ENCODE peak calls at places on chromosomes 5 and 9, in five cellular contexts. Z is brain microvascular endothelial cell, X is GM12865, F is cardiac muscle cell, S is stomach. D is an unnamed sample.

GRCh38 chr5:61572959-61573358 is 240.9 kb downstream of the ZSWIM6 start:
- DNase-seq in Z (no peak), S (no peak), X (no peak), F (no peak), D (no peak)

GRCh38 chr5:16508730-16509531 is 43.3 kb upstream of the ZNF622 start:
- DNase-seq in Z (no peak), X (no peak), F (peak), S (peak), D (no peak)

GRCh38 chr9:130243015-130243881 is 22.3 kb upstream of the HMCN2 start:
- DNase-seq in X (peak), F (peak), Z (peak), S (peak), D (no peak)

GRCh38 chr5:38450627-38451371 is 105.6 kb downstream of the LIFR start:
- DNase-seq in X (no peak), S (no peak), F (no peak), Z (no peak), D (peak)

GRCh38 chr9:134063876-134064450 is 3.9 kb downstream of the BRD3 start:
- DNase-seq in S (peak), F (no peak), X (no peak), Z (no peak), D (no peak)

GRCh38 chr9:115328228-115328627 is 210.3 kb upstream of the TNC start:
- DNase-seq in F (peak), S (no peak), Z (peak), X (no peak), D (no peak)

GRCh38 chr9:105138306-105138801 is 106.1 kb upstream of the SLC44A1 start:
- DNase-seq in X (no peak), Z (peak), S (no peak), F (no peak), D (no peak)

GRCh38 chr9:114837923-114838322 is 32.1 kb upstream of the TNFSF15 start:
- DNase-seq in S (no peak), F (no peak), Z (no peak), X (no peak), D (no peak)

GRCh38 chr5:123094919-123095693 is 6.1 kb downstream of the PRDM6 start:
- DNase-seq in S (no peak), X (no peak), F (peak), Z (no peak), D (no peak)

GRCh38 chr9:89361816-89362646 is 43.7 kb downstream of the SECISBP2 start:
- DNase-seq in F (no peak), Z (no peak), X (no peak), S (no peak), D (no peak)

GRCh38 chr5:106423109-106423897 is 1247.4 kb downstream of the EFNA5 start:
- DNase-seq in F (no peak), Z (no peak), S (no peak), X (peak), D (no peak)

GRCh38 chr5:108739906-108740305 is 7.8 kb upstream of the FER start:
- DNase-seq in F (no peak), S (no peak), Z (no peak), X (no peak), D (no peak)

DNA sequence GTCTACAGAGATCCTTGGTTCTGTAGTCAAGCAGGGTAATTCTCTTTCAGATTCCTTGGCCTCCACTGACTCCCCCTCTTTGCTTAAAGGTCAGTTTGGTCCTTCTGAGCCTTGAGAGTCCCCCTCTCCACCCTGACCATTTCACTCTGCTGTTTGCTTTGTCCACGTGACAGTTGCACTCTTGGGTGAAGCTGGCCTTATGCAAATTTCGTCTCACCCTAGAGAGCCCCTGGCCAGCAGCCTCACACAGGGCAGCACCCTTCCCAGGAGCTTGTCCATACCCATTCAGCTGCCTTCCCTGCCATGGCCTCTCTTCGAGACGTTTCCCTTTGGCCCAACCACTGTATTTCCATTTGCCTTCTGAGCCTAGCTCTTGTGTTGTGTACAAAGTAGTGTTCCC is 63.7 kb downstream of the PRKACG start:
- DNase-seq in S (no peak), Z (no peak), F (no peak), X (no peak), D (no peak)
- TF ChIP-seq CTCF in S (no peak), Z (no peak), F (no peak), X (no peak), D (no peak)

GRCh38 chr9:11063263-11063662 is 450.5 kb upstream of the PTPRD start:
- DNase-seq in X (no peak), F (no peak), Z (no peak), S (no peak), D (no peak)
- H3K4me3 ChIP-seq in X (no peak), F (no peak), Z (no peak), S (no peak), D (no peak)

GRCh38 chr5:73496984-73497457 is 1.2 kb upstream of the BTF3 start:
- DNase-seq in F (peak), Z (peak), S (no peak), X (peak), D (peak)
- TF ChIP-seq CTCF in F (peak), Z (peak), S (no peak), X (peak), D (peak)

DNA sequence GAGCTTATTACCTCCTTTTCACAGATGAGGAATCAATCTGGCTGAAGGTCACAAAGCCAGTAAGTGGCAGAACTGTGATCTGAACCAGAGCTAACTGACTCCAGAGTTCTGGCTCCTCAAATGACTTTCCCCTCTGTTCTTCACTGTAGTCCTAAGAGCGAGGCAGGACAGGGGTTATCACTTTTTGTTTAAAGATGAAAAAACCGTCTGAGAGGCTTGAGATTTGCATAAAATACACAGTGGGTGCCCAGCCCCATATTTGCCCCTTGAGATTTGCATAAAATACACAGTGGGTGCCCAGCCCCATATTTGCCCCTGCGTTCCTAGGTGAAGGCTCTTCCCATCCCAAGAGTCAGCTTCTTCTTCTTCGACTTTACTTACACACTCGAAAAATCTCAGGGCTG is 667 bp downstream of the FBXO10 start:
- DNase-seq in Z (no peak), X (peak), S (no peak), F (peak), D (no peak)
- H3K4me3 ChIP-seq in Z (peak), X (peak), S (peak), F (peak), D (peak)

GRCh38 chr9:14283276-14283675 is 30.7 kb downstream of the NFIB start:
- DNase-seq in S (no peak), X (no peak), Z (no peak), F (no peak), D (no peak)
- TF ChIP-seq CTCF in S (no peak), X (no peak), Z (no peak), F (no peak), D (no peak)

DNA sequence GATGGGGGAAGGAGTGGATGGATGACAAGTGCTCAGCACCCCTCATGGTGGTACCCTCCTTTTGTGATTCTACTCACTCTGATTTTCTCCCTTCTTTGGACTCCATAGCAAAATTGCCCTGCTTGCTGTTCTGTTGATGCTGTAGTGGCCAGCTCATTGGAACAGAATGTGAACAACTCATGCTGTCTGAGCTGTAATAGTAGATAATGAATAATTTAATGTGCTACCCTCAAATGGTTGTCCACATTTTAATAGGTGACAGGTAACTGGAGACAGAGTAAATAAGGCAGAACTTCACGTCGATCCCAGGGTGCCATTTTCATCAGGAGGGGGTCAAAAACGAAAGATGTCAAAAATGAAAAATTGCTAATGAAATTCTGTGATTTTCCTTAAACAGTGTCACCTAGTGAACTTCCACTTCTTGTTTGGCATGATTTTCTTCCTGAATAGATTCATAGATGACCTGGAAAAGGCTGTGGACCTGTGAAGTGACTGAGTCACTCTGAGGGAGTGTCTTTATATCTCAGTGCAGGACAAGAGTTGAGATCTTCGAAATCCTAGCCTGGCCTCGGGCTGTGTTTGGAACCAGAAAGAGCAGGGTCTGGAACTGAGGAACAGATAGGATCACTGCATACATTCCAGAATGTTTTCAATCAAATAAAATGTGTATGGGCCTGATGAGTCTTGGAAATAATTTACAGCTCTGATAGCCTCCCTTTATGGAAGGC is 270.2 kb downstream of the PSAT1 start:
- DNase-seq in S (no peak), X (no peak), Z (peak), F (no peak), D (no peak)
- H3K4me3 ChIP-seq in S (no peak), X (no peak), Z (no peak), F (no peak), D (no peak)

D was measured in HFF-Myc.